ENCODE peak calls at places on chromosomes 4 and X, in six cellular contexts. R, K, L, N, H and F are unnamed samples.
A peak's percentile ranks its signal among the peaks of the same experiment; 100 is the strongest.

GRCh38 chrX:149473966-149474365 is 31.1 kb downstream of the IDS start:
- DNase-seq in N (no peak), H (no peak), L (no peak), R (no peak), K (no peak), F (no peak)

GRCh38 chrX:103361798-103362197 is 5.5 kb downstream of the TCEAL9 start:
- DNase-seq in R (no peak), K (no peak), N (peak; percentile 55), L (no peak), H (no peak), F (no peak)

GRCh38 chr4:15963568-15963967 is 593 bp upstream of the FGFBP2 start:
- DNase-seq in R (no peak), H (no peak), K (no peak), N (no peak), L (no peak), F (no peak)

GRCh38 chr4:9916346-9916745 is 105.0 kb downstream of the SLC2A9 start:
- DNase-seq in L (no peak), R (no peak), H (no peak), K (no peak), N (peak; percentile 12), F (no peak)

GRCh38 chr4:113169368-113169767 is 119.9 kb downstream of the ANK2 start:
- DNase-seq in N (peak; percentile 6), R (no peak), H (no peak), L (no peak), K (no peak), F (no peak)

GRCh38 chr4:89110541-89110985 is 770 bp upstream of the TIGD2 start:
- DNase-seq in L (no peak), N (no peak), H (no peak), K (no peak), R (no peak), F (no peak)

GRCh38 chr4:31185014-31185585 is 464.9 kb downstream of the PCDH7 start:
- DNase-seq in H (no peak), N (no peak), L (no peak), R (no peak), K (no peak), F (no peak)

GRCh38 chr4:151721466-151721865 is 39.3 kb downstream of the GATB start:
- DNase-seq in H (no peak), K (peak; percentile 25), R (no peak), N (peak; percentile 28), L (no peak), F (no peak)

GRCh38 chr4:26272654-26273307 is 48.0 kb upstream of the RBPJ start:
- DNase-seq in N (no peak), K (no peak), H (no peak), R (no peak), L (no peak), F (no peak)

GRCh38 chr4:29578329-29578728 is 1141.8 kb upstream of the PCDH7 start:
- DNase-seq in H (no peak), N (no peak), K (no peak), L (no peak), R (no peak), F (no peak)

GRCh38 chr4:86160423-86160822 is 199.4 kb downstream of the MAPK10 start:
- DNase-seq in N (peak; percentile 39), H (no peak), K (no peak), R (no peak), L (no peak), F (peak; percentile 23)
- TF ChIP-seq CTCF in N (no peak), H (no peak), K (no peak), R (no peak), L (no peak), F (no peak)

DNA sequence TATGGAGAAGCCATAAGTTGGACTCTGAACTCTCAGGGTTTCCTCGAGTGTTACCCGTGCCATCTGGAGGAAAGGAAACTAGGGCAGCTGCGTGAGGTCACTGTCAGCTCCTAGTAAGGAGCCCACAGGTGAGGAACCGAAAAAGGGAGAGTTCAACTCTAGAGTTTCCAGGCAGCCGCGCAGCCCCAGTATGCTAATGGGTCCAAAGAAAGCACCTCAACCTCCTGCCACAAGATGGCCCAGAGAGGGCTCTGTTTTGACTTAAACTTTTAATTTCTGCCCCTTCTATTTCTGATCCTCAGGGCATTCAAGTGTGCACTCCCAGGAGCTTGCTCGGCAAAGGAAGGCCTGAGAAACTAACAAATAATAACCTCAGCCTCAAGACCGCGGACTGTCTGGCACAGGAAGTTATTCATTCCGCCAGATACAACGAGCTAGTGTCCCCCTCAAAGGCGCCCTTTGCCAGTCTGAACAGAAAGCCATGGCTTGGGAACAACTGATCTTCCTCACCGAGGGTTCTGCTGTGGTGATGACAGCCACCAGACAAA is 13.9 kb downstream of the SCARB2 start:
- DNase-seq in R (no peak), N (no peak), L (no peak), H (peak; percentile 31), K (no peak), F (peak; percentile 23)
- TF ChIP-seq CTCF in R (no peak), N (peak; percentile 11), L (no peak), H (no peak), K (no peak), F (no peak)

GRCh38 chrX:50920132-50920531 is 9.6 kb downstream of the BMP15 start:
- DNase-seq in H (peak; percentile 18), K (peak; percentile 24), L (no peak), N (peak; percentile 41), R (no peak), F (peak; percentile 10)
- TF ChIP-seq CTCF in H (peak; percentile 49), K (peak; percentile 44), L (peak; percentile 29), N (peak; percentile 48), R (peak; percentile 31), F (peak; percentile 43)

GRCh38 chrX:110992611-110993010 is 103.4 kb upstream of the PAK3 start:
- DNase-seq in H (peak; percentile 13), K (peak; percentile 21), L (no peak), R (no peak), N (peak; percentile 9), F (peak; percentile 27)
- TF ChIP-seq CTCF in H (peak; percentile 44), K (peak; percentile 64), L (peak; percentile 44), R (peak; percentile 30), N (peak; percentile 36), F (peak; percentile 55)

GRCh38 chrX:47196098-47196497 is 2.5 kb downstream of the UBA1 start:
- DNase-seq in L (no peak), K (no peak), N (no peak), R (no peak), H (no peak), F (no peak)

GRCh38 chrX:47191331-47191730 is 2.3 kb upstream of the UBA1 start:
- DNase-seq in R (no peak), L (no peak), H (no peak), K (peak; percentile 12), N (peak; percentile 7), F (no peak)

GRCh38 chrX:47191806-47192401 is 1.7 kb upstream of the UBA1 start:
- DNase-seq in R (no peak), K (no peak), H (no peak), L (no peak), N (no peak), F (no peak)

GRCh38 chrX:47194388-47194787 is 759 bp downstream of the UBA1 start:
- DNase-seq in N (peak; percentile 13), R (no peak), L (no peak), H (no peak), K (no peak), F (no peak)

GRCh38 chrX:47193475-47194241 is at the start of gene UBA1:
- DNase-seq in N (peak; percentile 96), R (peak; percentile 97), K (peak; percentile 96), H (peak; percentile 95), L (peak; percentile 99), F (peak; percentile 98)
- TF ChIP-seq CTCF in N (peak; percentile 70), R (peak; percentile 78), K (peak; percentile 78), H (peak; percentile 92), L (peak; percentile 86), F (peak; percentile 71)

GRCh38 chr4:47836655-47837581 is 949 bp downstream of the CORIN start:
- DNase-seq in N (peak; percentile 90), K (peak; percentile 80), R (peak; percentile 85), H (peak; percentile 84), L (peak; percentile 86), F (peak; percentile 84)

GRCh38 chr4:47840291-47840690 is 2.4 kb upstream of the CORIN start:
- DNase-seq in L (no peak), N (peak; percentile 61), K (no peak), R (no peak), H (no peak), F (no peak)

GRCh38 chr4:47839259-47839658 is 1.4 kb upstream of the CORIN start:
- DNase-seq in L (no peak), K (peak; percentile 93), H (peak; percentile 62), R (no peak), N (peak; percentile 78), F (peak; percentile 54)

GRCh38 chr4:47837582-47838294 is at the start of gene CORIN:
- DNase-seq in N (no peak), K (no peak), H (no peak), L (no peak), R (peak; percentile 36), F (no peak)

DNA sequence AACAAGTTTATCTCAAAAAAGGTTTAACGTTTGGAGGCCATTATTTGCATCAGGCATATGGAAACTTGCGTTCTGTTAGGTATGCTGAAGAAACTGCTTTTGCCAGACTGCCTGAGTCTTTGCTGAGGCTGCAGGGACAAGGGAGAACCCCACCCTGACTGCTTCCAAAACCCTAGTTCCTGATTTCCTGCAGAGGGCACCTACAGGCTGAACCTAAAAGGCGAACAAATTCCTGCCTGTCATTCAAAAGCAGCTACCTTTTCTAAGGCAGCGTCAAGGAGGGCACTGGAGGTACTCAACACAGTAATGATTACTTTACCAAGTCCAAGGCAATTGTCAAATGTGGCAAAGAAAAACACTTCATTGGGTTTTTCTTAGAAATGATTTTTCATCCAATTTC is 578 bp upstream of the CORIN start:
- DNase-seq in K (no peak), R (no peak), L (no peak), N (no peak), H (no peak), F (no peak)
- TF ChIP-seq CTCF in K (no peak), R (no peak), L (no peak), N (peak; percentile 22), H (no peak), F (no peak)

DNA sequence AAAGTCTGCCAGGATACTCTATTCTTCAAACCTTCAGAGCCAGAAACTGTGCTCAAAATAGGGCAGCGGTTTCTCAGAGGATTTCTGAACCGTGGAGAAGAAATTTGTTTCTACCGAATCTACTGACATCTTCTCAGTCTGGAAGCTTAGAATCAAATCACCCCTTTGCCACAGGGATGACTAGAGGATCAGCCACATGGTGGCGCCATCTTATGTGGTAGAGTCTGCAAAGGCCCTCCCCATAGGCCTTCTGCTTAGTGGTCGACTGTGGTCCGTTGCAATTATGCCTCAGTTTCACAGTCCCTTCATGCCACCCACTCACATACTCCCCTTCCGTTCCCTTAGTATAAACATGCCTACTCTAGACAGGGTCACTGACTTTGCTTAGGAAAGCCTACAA is 680.7 kb upstream of the SPANXN1 start:
- DNase-seq in L (no peak), H (no peak), K (no peak), R (no peak), N (no peak), F (no peak)
- TF ChIP-seq CTCF in L (no peak), H (no peak), K (no peak), R (no peak), N (no peak), F (no peak)